ENCODE peak calls at places on chromosomes 1 and 21, in eight cellular contexts. K is stomach, H is uterus, Q is tibial nerve, C is H54, Y is HCT116, N is breast epithelium, I is ovary. V is an unnamed sample.
A peak's percentile ranks its signal among the peaks of the same experiment; 100 is the strongest.

GRCh38 chr1:180762796-180763195 is 131.0 kb downstream of the XPR1 start:
- DNase-seq in K (no peak), H (no peak), Q (no peak), C (no peak), Y (no peak), N (no peak), I (no peak), V (no peak)

GRCh38 chr1:199160521-199161318 is 521.9 kb downstream of the PTPRC start:
- DNase-seq in K (no peak), H (no peak), Q (no peak), C (no peak), Y (no peak), N (no peak), I (no peak), V (no peak)

GRCh38 chr1:201543871-201544521 is 5.1 kb downstream of the NAV1 start:
- DNase-seq in K (no peak), H (no peak), Q (no peak), C (no peak), Y (no peak), N (no peak), I (no peak), V (no peak)

GRCh38 chr21:46635324-46636180 is at the start of gene PRMT2:
- DNase-seq in K (peak; percentile 98), H (peak; percentile 98), Q (peak; percentile 89), C (peak; percentile 100), Y (peak; percentile 91), N (peak; percentile 94), I (peak; percentile 99), V (peak; percentile 94)

GRCh38 chr1:2540816-2541492 is 10.9 kb upstream of the HES5 start:
- DNase-seq in K (no peak), H (no peak), Q (no peak), C (no peak), Y (no peak), N (no peak), I (no peak), V (no peak)

GRCh38 chr1:157141212-157141855 is 3.1 kb upstream of the ETV3 start:
- DNase-seq in K (no peak), H (no peak), Q (no peak), C (no peak), Y (no peak), N (no peak), I (no peak), V (no peak)

GRCh38 chr1:214957330-214958137 is 125.0 kb upstream of the KCNK2 start:
- DNase-seq in K (no peak), H (no peak), Q (no peak), C (peak; percentile 26), Y (no peak), N (peak; percentile 18), I (no peak), V (peak; percentile 39)

GRCh38 chr1:228513244-228513900 is 26.2 kb downstream of the RNF187 start:
- DNase-seq in K (no peak), H (no peak), Q (no peak), C (no peak), Y (no peak), N (no peak), I (no peak), V (peak; percentile 10)

GRCh38 chr1:200518524-200518923 is 102.0 kb downstream of the KIF14 start:
- DNase-seq in K (no peak), H (no peak), Q (no peak), C (no peak), Y (no peak), N (no peak), I (no peak), V (no peak)

GRCh38 chr1:36328713-36329112 is 5.3 kb upstream of the EVA1B start:
- DNase-seq in K (peak; percentile 38), H (no peak), Q (peak; percentile 21), C (no peak), Y (no peak), N (no peak), I (no peak), V (no peak)

GRCh38 chr1:64759968-64760367 is 15.1 kb downstream of the RAVER2 start:
- DNase-seq in K (no peak), H (no peak), Q (no peak), C (no peak), Y (no peak), N (no peak), I (no peak), V (no peak)

DNA sequence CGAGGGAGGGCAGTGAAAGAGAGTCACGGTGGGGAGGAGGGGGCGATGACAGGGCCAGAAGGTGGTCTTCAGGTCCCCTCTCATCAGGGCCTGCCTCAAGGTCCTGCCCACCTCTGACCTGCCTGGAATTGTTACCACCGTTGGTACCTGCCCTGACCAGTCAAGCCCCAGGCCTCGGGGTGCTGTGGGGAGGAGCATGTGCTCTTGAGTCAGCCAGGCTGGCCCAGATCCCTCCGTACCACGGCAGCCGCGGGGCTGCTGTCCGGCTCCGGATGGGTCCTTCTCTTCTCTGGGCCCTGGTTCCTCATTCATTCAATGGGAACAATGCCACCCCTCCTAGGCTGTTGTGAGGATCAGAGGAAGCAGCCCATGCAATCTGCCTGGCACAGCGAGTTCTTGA is 22.0 kb downstream of the SERINC2 start:
- DNase-seq in K (peak; percentile 24), H (no peak), Q (no peak), C (no peak), Y (no peak), N (peak; percentile 69), I (no peak), V (peak; percentile 40)
- TF ChIP-seq POLR2A in K (no peak), H (no peak), Q (no peak), C (no peak), Y (no peak), N (no peak), I (no peak), V (no peak)

GRCh38 chr1:9374748-9375345 is 82.2 kb downstream of the SPSB1 start:
- DNase-seq in K (no peak), H (no peak), Q (no peak), C (no peak), Y (no peak), N (no peak), I (no peak), V (no peak)

GRCh38 chr1:9371391-9371935 is 78.8 kb downstream of the SPSB1 start:
- DNase-seq in K (peak; percentile 38), H (peak; percentile 80), Q (peak; percentile 35), C (no peak), Y (no peak), N (peak; percentile 34), I (peak; percentile 86), V (peak; percentile 46)

GRCh38 chr1:9369964-9370788 is 77.5 kb downstream of the SPSB1 start:
- DNase-seq in K (no peak), H (no peak), Q (no peak), C (no peak), Y (no peak), N (no peak), I (no peak), V (no peak)

GRCh38 chr1:9373614-9374013 is 80.9 kb downstream of the SPSB1 start:
- DNase-seq in K (no peak), H (no peak), Q (no peak), C (no peak), Y (no peak), N (no peak), I (no peak), V (no peak)

GRCh38 chr1:9371951-9372350 is 79.3 kb downstream of the SPSB1 start:
- DNase-seq in K (no peak), H (no peak), Q (no peak), C (no peak), Y (no peak), N (no peak), I (no peak), V (no peak)
- TF ChIP-seq POLR2A in K (no peak), H (no peak), Q (no peak), C (no peak), Y (no peak), N (no peak), I (no peak), V (no peak)

GRCh38 chr21:42435833-42436232 is 32.1 kb downstream of the UBASH3A start:
- DNase-seq in K (no peak), H (no peak), Q (no peak), C (no peak), Y (no peak), N (no peak), I (no peak), V (no peak)
- TF ChIP-seq POLR2A in K (no peak), H (no peak), Q (no peak), C (no peak), Y (no peak), N (no peak), I (no peak), V (no peak)

GRCh38 chr1:3674100-3675094 is 22.1 kb downstream of the TP73 start:
- DNase-seq in K (no peak), H (no peak), Q (no peak), C (no peak), Y (no peak), N (no peak), I (no peak), V (no peak)
- TF ChIP-seq POLR2A in K (no peak), H (no peak), Q (no peak), C (no peak), Y (no peak), N (no peak), I (no peak), V (no peak)

GRCh38 chr1:223285452-223285851 is 78.5 kb downstream of the SUSD4 start:
- DNase-seq in K (no peak), H (no peak), Q (no peak), C (no peak), Y (no peak), N (no peak), I (no peak), V (no peak)
- TF ChIP-seq POLR2A in K (no peak), H (no peak), Q (no peak), C (no peak), Y (no peak), N (no peak), I (no peak), V (no peak)

GRCh38 chr1:85581138-85581801 is 709 bp downstream of the CCN1 start:
- DNase-seq in K (peak; percentile 80), H (peak; percentile 77), Q (peak; percentile 62), C (no peak), Y (no peak), N (peak; percentile 76), I (peak; percentile 81), V (peak; percentile 78)
- TF ChIP-seq POLR2A in K (no peak), H (no peak), Q (no peak), C (no peak), Y (no peak), N (no peak), I (no peak), V (no peak)

V was measured in gastrocnemius medialis.